ENCODE peak calls at places on chromosomes 1 and 21, in five cellular contexts. K, B, Y, D and F are unnamed samples.

GRCh38 chr1:17313910-17314309 is 5.9 kb downstream of the PADI4 start:
- DNase-seq in K (no peak), Y (no peak), B (no peak), D (no peak), F (no peak)

GRCh38 chr1:172658871-172659453 is at the start of gene FASLG:
- DNase-seq in D (no peak), B (no peak), Y (no peak), K (no peak), F (no peak)

GRCh38 chr1:200206340-200206739 is 178.8 kb downstream of the NR5A2 start:
- DNase-seq in D (no peak), B (no peak), K (no peak), Y (no peak), F (no peak)

GRCh38 chr1:102861247-102861646 is 247.1 kb downstream of the COL11A1 start:
- DNase-seq in B (no peak), Y (no peak), D (no peak), K (no peak), F (no peak)

GRCh38 chr1:52239708-52240001 is 97.8 kb downstream of the ZFYVE9 start:
- DNase-seq in Y (no peak), D (no peak), K (peak; percentile 51), B (no peak), F (no peak)

GRCh38 chr1:203161175-203161574 is 14.5 kb downstream of the MYBPH start:
- DNase-seq in D (no peak), Y (no peak), B (no peak), K (no peak), F (no peak)

GRCh38 chr1:37633950-37634553 is 640 bp downstream of the RSPO1 start:
- DNase-seq in B (no peak), K (no peak), Y (no peak), D (no peak), F (peak; percentile 29)

GRCh38 chr1:63983391-63984256 is 209.8 kb downstream of the ROR1 start:
- DNase-seq in K (no peak), D (no peak), B (no peak), Y (no peak), F (no peak)

GRCh38 chr1:94852758-94853157 is 32.6 kb downstream of the SLC44A3 start:
- DNase-seq in B (no peak), D (no peak), Y (no peak), K (no peak), F (no peak)

GRCh38 chr1:202084791-202085681 is 37.7 kb upstream of the GPR37L1 start:
- DNase-seq in D (no peak), Y (no peak), B (no peak), K (no peak), F (peak; percentile 66)

GRCh38 chr1:106277786-106278185 is 778.7 kb upstream of the PRMT6 start:
- DNase-seq in D (no peak), B (no peak), K (no peak), Y (no peak), F (no peak)

GRCh38 chr1:175045097-175045496 is 21.9 kb upstream of the MRPS14 start:
- DNase-seq in K (no peak), Y (no peak), B (no peak), D (no peak), F (no peak)

GRCh38 chr1:40622051-40622450 is 43.4 kb downstream of the RIMS3 start:
- DNase-seq in Y (no peak), K (no peak), D (no peak), B (no peak), F (no peak)

GRCh38 chr1:56157477-56157876 is 421.9 kb downstream of the PLPP3 start:
- DNase-seq in Y (no peak), D (no peak), K (no peak), B (no peak), F (no peak)

GRCh38 chr1:233240367-233240766 is 55.2 kb downstream of the PCNX2 start:
- DNase-seq in Y (no peak), D (no peak), K (no peak), B (no peak), F (no peak)

GRCh38 chr1:43753422-43753821 is 46.1 kb downstream of the ST3GAL3 start:
- DNase-seq in K (no peak), D (no peak), B (no peak), Y (no peak), F (no peak)

GRCh38 chr1:59415876-59416275 is 119.0 kb downstream of the FGGY start:
- DNase-seq in Y (no peak), B (no peak), D (no peak), K (no peak), F (no peak)

GRCh38 chr1:31795801-31796621 is 19.8 kb downstream of the SPOCD1 start:
- DNase-seq in Y (no peak), K (no peak), D (no peak), B (no peak), F (no peak)

GRCh38 chr1:64476251-64476952 is 6.5 kb downstream of the CACHD1 start:
- DNase-seq in Y (no peak), D (no peak), K (no peak), B (no peak), F (no peak)

GRCh38 chr1:162384601-162385279 is 3.2 kb downstream of the C1orf226 start:
- DNase-seq in B (no peak), D (no peak), K (no peak), Y (no peak), F (peak; percentile 54)

GRCh38 chr1:181033128-181033798 is 520 bp upstream of the MR1 start:
- DNase-seq in Y (no peak), K (no peak), D (no peak), B (peak; percentile 57), F (no peak)

GRCh38 chr21:45147473-45148315 is 73.3 kb downstream of the ADARB1 start:
- DNase-seq in D (no peak), K (no peak), Y (no peak), B (no peak), F (no peak)

GRCh38 chr1:154714638-154715037 is 106.7 kb upstream of the ADAR start:
- DNase-seq in B (peak; percentile 30), D (no peak), K (no peak), Y (no peak), F (peak; percentile 34)

GRCh38 chr1:226696552-226696951 is 42.5 kb downstream of the ITPKB start:
- DNase-seq in D (no peak), B (no peak), Y (no peak), K (no peak), F (no peak)

GRCh38 chr1:116825400-116825734 is 71.1 kb downstream of the CD2 start:
- DNase-seq in B (no peak), K (no peak), D (peak; percentile 25), Y (no peak), F (no peak)

GRCh38 chr1:222928212-222928611 is 113.4 kb downstream of the DISP1 start:
- DNase-seq in D (peak; percentile 53), B (peak; percentile 45), K (no peak), Y (no peak), F (peak; percentile 80)

GRCh38 chr1:230986976-230987375 is 8.1 kb downstream of the ARV1 start:
- DNase-seq in B (no peak), D (no peak), Y (no peak), K (no peak), F (no peak)

GRCh38 chr1:173383341-173383740 is 93.8 kb upstream of the PRDX6 start:
- DNase-seq in D (no peak), Y (no peak), K (no peak), B (no peak), F (no peak)

GRCh38 chr1:203512830-203513578 is 19.1 kb downstream of the OPTC start:
- DNase-seq in K (no peak), Y (peak; percentile 58), D (no peak), B (peak; percentile 65), F (no peak)

GRCh38 chr1:25694591-25695007 is 78.0 kb downstream of the MAN1C1 start:
- DNase-seq in D (no peak), Y (no peak), K (no peak), B (no peak), F (no peak)
- H3K4me1 ChIP-seq in D (peaks cover 45% of the 10 kb centered on the region), Y (peaks cover 10% of the 10 kb centered on the region), K (peaks cover 4% of the 10 kb centered on the region), B (peaks cover 58% of the 10 kb centered on the region), F (peaks cover 25% of the 10 kb centered on the region)

DNA sequence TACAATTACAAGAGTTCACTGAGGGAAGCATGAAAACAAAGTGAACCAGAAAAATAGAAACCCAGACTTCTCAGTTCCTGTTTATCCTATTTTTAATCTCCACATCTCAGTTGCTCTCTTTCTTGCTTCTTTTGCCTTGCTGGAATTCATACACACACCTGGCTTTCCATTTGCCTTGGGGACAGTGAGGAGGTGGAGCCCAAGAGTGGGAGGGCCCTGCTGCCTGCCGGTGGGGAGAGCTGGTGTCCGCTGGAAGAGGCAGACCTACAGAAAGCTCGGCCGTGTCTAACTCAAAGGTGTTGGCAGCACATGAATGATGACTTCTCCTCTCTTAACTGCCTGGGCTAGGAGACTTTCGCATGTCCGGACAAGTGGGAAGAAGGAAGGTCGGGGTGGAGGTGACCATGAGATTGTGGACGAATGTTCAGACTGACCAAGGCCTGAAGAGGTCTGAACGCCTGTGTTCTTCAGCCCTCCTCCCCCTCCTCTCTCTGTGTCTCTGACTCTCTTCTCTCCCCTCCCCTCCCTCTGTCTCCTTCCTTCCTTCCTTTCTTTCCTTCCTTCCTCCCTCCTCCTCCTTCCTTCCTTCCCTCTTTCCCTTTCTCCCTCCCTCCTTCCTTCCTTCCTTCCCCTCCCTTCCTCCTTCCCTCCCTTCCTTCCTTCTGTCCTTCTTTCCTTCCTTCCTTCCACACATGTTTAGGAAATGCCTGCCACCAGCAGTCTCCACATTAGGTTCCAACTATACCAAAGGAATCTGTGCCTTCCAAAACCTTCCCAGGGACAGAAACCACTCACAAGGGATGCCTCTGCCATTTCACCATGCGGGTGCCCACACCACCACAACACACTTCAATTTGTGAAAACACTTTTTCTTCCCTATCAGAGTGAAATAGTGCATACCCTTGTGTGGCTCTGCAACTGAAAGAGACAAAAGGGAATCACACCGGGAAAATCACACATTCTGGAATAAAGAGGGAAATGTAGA is 157.3 kb upstream of the RUNX1 start:
- DNase-seq in K (peak; percentile 77), D (no peak), B (no peak), Y (no peak), F (no peak)
- H3K27ac ChIP-seq in K (no peak overlapping the region), D (peak overlapping the region; percentile 80), B (peak overlapping the region; percentile 25), Y (peak overlapping the region; percentile 72), F (no peak overlapping the region)

GRCh38 chr1:1320666-1321448 is 3.6 kb downstream of the INTS11 start:
- DNase-seq in Y (no peak), D (no peak), K (no peak), B (no peak), F (no peak)
- H3K4me1 ChIP-seq in Y (peaks cover 12% of the 10 kb centered on the region), D (peaks cover 40% of the 10 kb centered on the region), K (peaks cover 3% of the 10 kb centered on the region), B (peaks cover 78% of the 10 kb centered on the region), F (peaks cover 9% of the 10 kb centered on the region)

DNA sequence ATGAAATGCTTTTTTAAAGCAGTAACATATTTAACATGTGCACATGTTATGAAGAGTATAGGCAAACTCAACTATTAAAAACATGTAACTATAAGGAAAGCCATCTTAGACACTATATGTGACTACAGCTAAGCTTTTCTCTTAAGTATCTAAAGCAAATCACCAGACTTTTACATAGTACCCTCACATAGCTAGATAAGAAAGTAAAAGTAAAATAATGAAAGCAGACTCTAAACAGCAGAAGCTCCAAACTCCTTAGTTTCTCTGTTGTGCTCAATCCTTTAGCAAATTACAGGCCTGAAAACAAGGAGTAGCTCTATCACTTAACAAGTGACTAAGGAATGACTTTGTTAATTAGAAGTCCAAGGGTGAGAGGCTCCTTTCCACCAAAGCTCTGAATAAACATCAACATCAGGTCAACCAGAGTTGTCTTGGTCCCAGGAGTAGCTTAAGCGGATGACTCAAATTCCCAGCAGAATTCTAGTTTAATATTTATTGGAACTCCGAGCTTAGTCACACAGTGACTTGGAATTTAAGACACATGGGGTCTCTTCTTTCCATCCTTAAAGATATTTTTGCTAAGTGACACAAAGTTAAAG is 6.0 kb downstream of the NRIP1 start:
- DNase-seq in K (peak; percentile 5), B (no peak), D (no peak), Y (no peak), F (no peak)
- H3K27ac ChIP-seq in K (no peak overlapping the region), B (no peak overlapping the region), D (no peak overlapping the region), Y (no peak overlapping the region), F (no peak overlapping the region)